ENCODE peak calls at places on chromosome 18, in nine cellular contexts. One of them, this sample, is unnamed.
A peak's percentile ranks its signal among the peaks of the same experiment; 100 is the strongest.

GRCh38 chr18:8749492-8749891 is 44.1 kb downstream of the MTCL1 start:
- DNase-seq in lung microvascular endothelial cell: no peak
- DNase-seq in fibroblast of pulmonary artery: no peak
- DNase-seq in neural crest cell: no peak
- DNase-seq in NCI-H1436: no peak
- DNase-seq in posterior cingulate gyrus: no peak
- DNase-seq in ovary: no peak
- DNase-seq in anterior cingulate cortex: no peak
- DNase-seq in caudate nucleus: no peak
- DNase-seq in this sample: no peak

GRCh38 chr18:58402247-58402646 is 226.6 kb downstream of the ALPK2 start:
- DNase-seq in lung microvascular endothelial cell: no peak
- DNase-seq in fibroblast of pulmonary artery: no peak
- DNase-seq in neural crest cell: no peak
- DNase-seq in NCI-H1436: no peak
- DNase-seq in posterior cingulate gyrus: no peak
- DNase-seq in ovary: no peak
- DNase-seq in anterior cingulate cortex: no peak
- DNase-seq in caudate nucleus: no peak
- DNase-seq in this sample: peak; percentile 74

GRCh38 chr18:50644807-50645206 is 84.9 kb downstream of the MAPK4 start:
- DNase-seq in lung microvascular endothelial cell: peak; percentile 3
- DNase-seq in fibroblast of pulmonary artery: no peak
- DNase-seq in neural crest cell: no peak
- DNase-seq in NCI-H1436: no peak
- DNase-seq in posterior cingulate gyrus: no peak
- DNase-seq in ovary: no peak
- DNase-seq in anterior cingulate cortex: no peak
- DNase-seq in caudate nucleus: no peak
- DNase-seq in this sample: no peak

GRCh38 chr18:75265255-75265654 is 54.7 kb downstream of the TSHZ1 start:
- DNase-seq in lung microvascular endothelial cell: no peak
- DNase-seq in fibroblast of pulmonary artery: no peak
- DNase-seq in neural crest cell: no peak
- DNase-seq in NCI-H1436: peak; percentile 43
- DNase-seq in posterior cingulate gyrus: no peak
- DNase-seq in ovary: no peak
- DNase-seq in anterior cingulate cortex: no peak
- DNase-seq in caudate nucleus: no peak
- DNase-seq in this sample: no peak

GRCh38 chr18:62829936-62830335 is 114.6 kb downstream of the PHLPP1 start:
- DNase-seq in lung microvascular endothelial cell: no peak
- DNase-seq in fibroblast of pulmonary artery: no peak
- DNase-seq in neural crest cell: no peak
- DNase-seq in NCI-H1436: no peak
- DNase-seq in posterior cingulate gyrus: no peak
- DNase-seq in ovary: no peak
- DNase-seq in anterior cingulate cortex: no peak
- DNase-seq in caudate nucleus: no peak
- DNase-seq in this sample: no peak

GRCh38 chr18:59899298-59900221 is at the start of gene PMAIP1:
- DNase-seq in lung microvascular endothelial cell: peak; percentile 95
- DNase-seq in fibroblast of pulmonary artery: peak; percentile 95
- DNase-seq in neural crest cell: peak; percentile 72
- DNase-seq in NCI-H1436: peak; percentile 87
- DNase-seq in posterior cingulate gyrus: peak; percentile 20
- DNase-seq in ovary: peak; percentile 83
- DNase-seq in anterior cingulate cortex: peak; percentile 61
- DNase-seq in caudate nucleus: peak; percentile 42
- DNase-seq in this sample: peak; percentile 95

GRCh38 chr18:57813245-57813644 is 10.1 kb upstream of the ATP8B1 start:
- DNase-seq in lung microvascular endothelial cell: no peak
- DNase-seq in fibroblast of pulmonary artery: peak; percentile 91
- DNase-seq in neural crest cell: no peak
- DNase-seq in NCI-H1436: no peak
- DNase-seq in posterior cingulate gyrus: no peak
- DNase-seq in ovary: no peak
- DNase-seq in anterior cingulate cortex: no peak
- DNase-seq in caudate nucleus: no peak
- DNase-seq in this sample: peak; percentile 91

GRCh38 chr18:67385455-67385854 is 131.1 kb downstream of the DSEL start:
- DNase-seq in lung microvascular endothelial cell: no peak
- DNase-seq in fibroblast of pulmonary artery: peak; percentile 60
- DNase-seq in neural crest cell: no peak
- DNase-seq in NCI-H1436: no peak
- DNase-seq in posterior cingulate gyrus: no peak
- DNase-seq in ovary: no peak
- DNase-seq in anterior cingulate cortex: no peak
- DNase-seq in caudate nucleus: no peak
- DNase-seq in this sample: peak; percentile 64

GRCh38 chr18:65737346-65737745 is 13.5 kb upstream of the CDH7 start:
- DNase-seq in lung microvascular endothelial cell: no peak
- DNase-seq in fibroblast of pulmonary artery: no peak
- DNase-seq in neural crest cell: no peak
- DNase-seq in NCI-H1436: no peak
- DNase-seq in posterior cingulate gyrus: no peak
- DNase-seq in ovary: no peak
- DNase-seq in anterior cingulate cortex: no peak
- DNase-seq in caudate nucleus: no peak
- DNase-seq in this sample: no peak

GRCh38 chr18:34866739-34867138 is 156.6 kb downstream of the DTNA start:
- DNase-seq in lung microvascular endothelial cell: peak; percentile 30
- DNase-seq in fibroblast of pulmonary artery: peak; percentile 31
- DNase-seq in neural crest cell: no peak
- DNase-seq in NCI-H1436: no peak
- DNase-seq in posterior cingulate gyrus: no peak
- DNase-seq in ovary: no peak
- DNase-seq in anterior cingulate cortex: no peak
- DNase-seq in caudate nucleus: no peak
- DNase-seq in this sample: no peak

GRCh38 chr18:59054892-59055291 is 84.8 kb upstream of the SEC11C start:
- DNase-seq in lung microvascular endothelial cell: no peak
- DNase-seq in fibroblast of pulmonary artery: peak; percentile 8
- DNase-seq in neural crest cell: no peak
- DNase-seq in NCI-H1436: no peak
- DNase-seq in posterior cingulate gyrus: no peak
- DNase-seq in ovary: no peak
- DNase-seq in anterior cingulate cortex: no peak
- DNase-seq in caudate nucleus: no peak
- DNase-seq in this sample: no peak

GRCh38 chr18:24014062-24014985 is at the start of gene TTC39C:
- DNase-seq in lung microvascular endothelial cell: peak; percentile 42
- DNase-seq in fibroblast of pulmonary artery: peak; percentile 73
- DNase-seq in neural crest cell: peak; percentile 54
- DNase-seq in NCI-H1436: peak; percentile 40
- DNase-seq in posterior cingulate gyrus: peak; percentile 37
- DNase-seq in ovary: peak; percentile 80
- DNase-seq in anterior cingulate cortex: peak; percentile 78
- DNase-seq in caudate nucleus: peak; percentile 68
- DNase-seq in this sample: peak; percentile 53

GRCh38 chr18:34595673-34596072 is 114.4 kb upstream of the DTNA start:
- DNase-seq in lung microvascular endothelial cell: peak; percentile 25
- DNase-seq in fibroblast of pulmonary artery: peak; percentile 38
- DNase-seq in neural crest cell: no peak
- DNase-seq in NCI-H1436: no peak
- DNase-seq in posterior cingulate gyrus: no peak
- DNase-seq in ovary: no peak
- DNase-seq in anterior cingulate cortex: no peak
- DNase-seq in caudate nucleus: no peak
- DNase-seq in this sample: peak; percentile 17

GRCh38 chr18:77106331-77106730 is 26.3 kb downstream of the MBP start:
- DNase-seq in lung microvascular endothelial cell: no peak
- DNase-seq in fibroblast of pulmonary artery: peak; percentile 50
- DNase-seq in neural crest cell: no peak
- DNase-seq in NCI-H1436: no peak
- DNase-seq in posterior cingulate gyrus: no peak
- DNase-seq in ovary: no peak
- DNase-seq in anterior cingulate cortex: no peak
- DNase-seq in caudate nucleus: no peak
- DNase-seq in this sample: no peak

GRCh38 chr18:37674570-37674969 is 109.0 kb upstream of the CELF4 start:
- DNase-seq in lung microvascular endothelial cell: no peak
- DNase-seq in fibroblast of pulmonary artery: peak; percentile 49
- DNase-seq in neural crest cell: no peak
- DNase-seq in NCI-H1436: no peak
- DNase-seq in posterior cingulate gyrus: no peak
- DNase-seq in ovary: no peak
- DNase-seq in anterior cingulate cortex: no peak
- DNase-seq in caudate nucleus: no peak
- DNase-seq in this sample: no peak

GRCh38 chr18:7987284-7987976 is 420.3 kb downstream of the PTPRM start:
- DNase-seq in lung microvascular endothelial cell: peak; percentile 56
- DNase-seq in fibroblast of pulmonary artery: peak; percentile 76
- DNase-seq in neural crest cell: no peak
- DNase-seq in NCI-H1436: no peak
- DNase-seq in posterior cingulate gyrus: no peak
- DNase-seq in ovary: no peak
- DNase-seq in anterior cingulate cortex: no peak
- DNase-seq in caudate nucleus: no peak
- DNase-seq in this sample: peak; percentile 40

GRCh38 chr18:24678113-24678512 is 217.7 kb downstream of the HRH4 start:
- DNase-seq in lung microvascular endothelial cell: no peak
- DNase-seq in fibroblast of pulmonary artery: no peak
- DNase-seq in neural crest cell: no peak
- DNase-seq in NCI-H1436: no peak
- DNase-seq in posterior cingulate gyrus: no peak
- DNase-seq in ovary: no peak
- DNase-seq in anterior cingulate cortex: peak; percentile 10
- DNase-seq in caudate nucleus: no peak
- DNase-seq in this sample: no peak

GRCh38 chr18:4748975-4749374 is 293.9 kb upstream of the DLGAP1 start:
- DNase-seq in lung microvascular endothelial cell: no peak
- DNase-seq in fibroblast of pulmonary artery: no peak
- DNase-seq in neural crest cell: no peak
- DNase-seq in NCI-H1436: no peak
- DNase-seq in posterior cingulate gyrus: no peak
- DNase-seq in ovary: no peak
- DNase-seq in anterior cingulate cortex: no peak
- DNase-seq in caudate nucleus: no peak
- DNase-seq in this sample: no peak

GRCh38 chr18:49968649-49969309 is 155.4 kb upstream of the ACAA2 start:
- DNase-seq in lung microvascular endothelial cell: no peak
- DNase-seq in fibroblast of pulmonary artery: no peak
- DNase-seq in neural crest cell: no peak
- DNase-seq in NCI-H1436: no peak
- DNase-seq in posterior cingulate gyrus: no peak
- DNase-seq in ovary: no peak
- DNase-seq in anterior cingulate cortex: no peak
- DNase-seq in caudate nucleus: no peak
- DNase-seq in this sample: no peak

GRCh38 chr18:13889661-13890060 is 25.7 kb downstream of the MC2R start:
- DNase-seq in lung microvascular endothelial cell: no peak
- DNase-seq in fibroblast of pulmonary artery: no peak
- DNase-seq in neural crest cell: no peak
- DNase-seq in NCI-H1436: no peak
- DNase-seq in posterior cingulate gyrus: no peak
- DNase-seq in ovary: no peak
- DNase-seq in anterior cingulate cortex: no peak
- DNase-seq in caudate nucleus: no peak
- DNase-seq in this sample: no peak

GRCh38 chr18:79512461-79513380 is 117.0 kb downstream of the NFATC1 start:
- DNase-seq in lung microvascular endothelial cell: no peak
- DNase-seq in fibroblast of pulmonary artery: no peak
- DNase-seq in neural crest cell: no peak
- DNase-seq in NCI-H1436: no peak
- DNase-seq in posterior cingulate gyrus: no peak
- DNase-seq in ovary: peak; percentile 17
- DNase-seq in anterior cingulate cortex: no peak
- DNase-seq in caudate nucleus: no peak
- DNase-seq in this sample: no peak

GRCh38 chr18:72419914-72420313 is 124.2 kb downstream of the CBLN2 start:
- DNase-seq in lung microvascular endothelial cell: no peak
- DNase-seq in fibroblast of pulmonary artery: peak; percentile 3
- DNase-seq in neural crest cell: no peak
- DNase-seq in NCI-H1436: no peak
- DNase-seq in posterior cingulate gyrus: no peak
- DNase-seq in ovary: no peak
- DNase-seq in anterior cingulate cortex: no peak
- DNase-seq in caudate nucleus: no peak
- DNase-seq in this sample: no peak

GRCh38 chr18:23547806-23548205 is 38.5 kb downstream of the NPC1 start:
- DNase-seq in lung microvascular endothelial cell: peak; percentile 20
- DNase-seq in fibroblast of pulmonary artery: no peak
- DNase-seq in neural crest cell: no peak
- DNase-seq in NCI-H1436: no peak
- DNase-seq in posterior cingulate gyrus: no peak
- DNase-seq in ovary: no peak
- DNase-seq in anterior cingulate cortex: no peak
- DNase-seq in caudate nucleus: no peak
- DNase-seq in this sample: peak; percentile 37

GRCh38 chr18:43524260-43524659 is 247.0 kb upstream of the SYT4 start:
- DNase-seq in lung microvascular endothelial cell: no peak
- DNase-seq in fibroblast of pulmonary artery: no peak
- DNase-seq in neural crest cell: no peak
- DNase-seq in NCI-H1436: no peak
- DNase-seq in posterior cingulate gyrus: no peak
- DNase-seq in ovary: no peak
- DNase-seq in anterior cingulate cortex: no peak
- DNase-seq in caudate nucleus: no peak
- DNase-seq in this sample: no peak

GRCh38 chr18:38427234-38427633 is 861.6 kb upstream of the CELF4 start:
- DNase-seq in lung microvascular endothelial cell: no peak
- DNase-seq in fibroblast of pulmonary artery: no peak
- DNase-seq in neural crest cell: peak; percentile 1
- DNase-seq in NCI-H1436: peak; percentile 71
- DNase-seq in posterior cingulate gyrus: no peak
- DNase-seq in ovary: no peak
- DNase-seq in anterior cingulate cortex: no peak
- DNase-seq in caudate nucleus: no peak
- DNase-seq in this sample: no peak

GRCh38 chr18:34548973-34549294 is 161.2 kb upstream of the DTNA start:
- DNase-seq in lung microvascular endothelial cell: no peak
- DNase-seq in fibroblast of pulmonary artery: no peak
- DNase-seq in neural crest cell: no peak
- DNase-seq in NCI-H1436: no peak
- DNase-seq in posterior cingulate gyrus: no peak
- DNase-seq in ovary: no peak
- DNase-seq in anterior cingulate cortex: no peak
- DNase-seq in caudate nucleus: no peak
- DNase-seq in this sample: no peak

GRCh38 chr18:78983530-78983929 is 3.9 kb downstream of the SALL3 start:
- DNase-seq in lung microvascular endothelial cell: no peak
- DNase-seq in fibroblast of pulmonary artery: no peak
- DNase-seq in neural crest cell: no peak
- DNase-seq in NCI-H1436: no peak
- DNase-seq in posterior cingulate gyrus: no peak
- DNase-seq in ovary: no peak
- DNase-seq in anterior cingulate cortex: no peak
- DNase-seq in caudate nucleus: no peak
- DNase-seq in this sample: no peak

GRCh38 chr18:50659091-50660003 is 99.5 kb downstream of the MAPK4 start:
- DNase-seq in lung microvascular endothelial cell: no peak
- DNase-seq in fibroblast of pulmonary artery: peak; percentile 29
- DNase-seq in neural crest cell: no peak
- DNase-seq in NCI-H1436: no peak
- DNase-seq in posterior cingulate gyrus: no peak
- DNase-seq in ovary: no peak
- DNase-seq in anterior cingulate cortex: no peak
- DNase-seq in caudate nucleus: peak; percentile 23
- DNase-seq in this sample: no peak

GRCh38 chr18:13500891-13501887 is 225.2 kb downstream of the FAM210A start:
- DNase-seq in lung microvascular endothelial cell: peak; percentile 92
- DNase-seq in fibroblast of pulmonary artery: peak; percentile 63
- DNase-seq in neural crest cell: no peak
- DNase-seq in NCI-H1436: peak; percentile 38
- DNase-seq in posterior cingulate gyrus: no peak
- DNase-seq in ovary: peak; percentile 41
- DNase-seq in anterior cingulate cortex: peak; percentile 33
- DNase-seq in caudate nucleus: no peak
- DNase-seq in this sample: peak; percentile 3

GRCh38 chr18:4878480-4878879 is 318.6 kb downstream of the AKAIN1 start:
- DNase-seq in lung microvascular endothelial cell: no peak
- DNase-seq in fibroblast of pulmonary artery: no peak
- DNase-seq in neural crest cell: no peak
- DNase-seq in NCI-H1436: no peak
- DNase-seq in posterior cingulate gyrus: no peak
- DNase-seq in ovary: no peak
- DNase-seq in anterior cingulate cortex: no peak
- DNase-seq in caudate nucleus: no peak
- DNase-seq in this sample: no peak

GRCh38 chr18:27921904-27922541 is 254.9 kb downstream of the CDH2 start:
- DNase-seq in lung microvascular endothelial cell: no peak
- DNase-seq in fibroblast of pulmonary artery: peak; percentile 65
- DNase-seq in neural crest cell: no peak
- DNase-seq in NCI-H1436: no peak
- DNase-seq in posterior cingulate gyrus: no peak
- DNase-seq in ovary: no peak
- DNase-seq in anterior cingulate cortex: no peak
- DNase-seq in caudate nucleus: no peak
- DNase-seq in this sample: peak; percentile 95